ENCODE peak calls at places on chromosomes 4 and X, in eight cellular contexts. R, N, D, A, P, E, Q and K are unnamed samples.

GRCh38 chr4:2732526-2732925 is 23.6 kb downstream of the TNIP2 start:
- DNase-seq in D (no peak), E (no peak), R (no peak), P (no peak), Q (no peak), N (no peak), A (no peak), K (no peak)

GRCh38 chr4:141352775-141353544 is 132.3 kb downstream of the ZNF330 start:
- DNase-seq in N (peak; percentile 85), Q (no peak), P (no peak), E (no peak), D (no peak), R (no peak), A (no peak), K (no peak)

GRCh38 chrX:47796433-47796906 is 40.2 kb upstream of the ZNF81 start:
- DNase-seq in E (no peak), Q (no peak), N (peak; percentile 58), P (no peak), D (no peak), R (no peak), A (no peak), K (no peak)

GRCh38 chr4:42605264-42605663 is 51.6 kb downstream of the ATP8A1 start:
- DNase-seq in A (no peak), P (no peak), D (no peak), Q (no peak), R (no peak), N (no peak), E (no peak), K (no peak)

GRCh38 chr4:14952352-14952751 is 49.9 kb upstream of the CPEB2 start:
- DNase-seq in E (no peak), N (no peak), A (no peak), R (no peak), Q (no peak), P (no peak), D (no peak), K (no peak)

GRCh38 chrX:51215266-51215665 is 117.4 kb upstream of the NUDT10 start:
- DNase-seq in N (no peak), A (no peak), Q (no peak), D (no peak), P (no peak), R (no peak), E (no peak), K (no peak)

GRCh38 chr4:88054229-88054628 is 46.8 kb downstream of the PKD2 start:
- DNase-seq in N (peak; percentile 70), A (no peak), D (no peak), E (no peak), Q (no peak), P (no peak), R (no peak), K (no peak)

GRCh38 chr4:63348735-63349673 is 1060.2 kb downstream of the TECRL start:
- DNase-seq in P (no peak), N (no peak), R (no peak), A (no peak), E (no peak), Q (no peak), D (no peak), K (no peak)

GRCh38 chr4:53015681-53016080 is 153.6 kb downstream of the RASL11B start:
- DNase-seq in A (no peak), Q (peak; percentile 43), E (no peak), D (no peak), P (peak; percentile 53), N (peak; percentile 54), R (no peak), K (peak; percentile 21)

GRCh38 chr4:83358410-83358809 is 23.8 kb upstream of the HPSE start:
- DNase-seq in E (no peak), D (no peak), R (peak; percentile 75), N (peak; percentile 75), P (no peak), Q (no peak), A (no peak), K (no peak)

GRCh38 chr4:183532823-183533222 is 28.0 kb downstream of the ING2 start:
- DNase-seq in E (no peak), R (no peak), A (no peak), P (no peak), D (no peak), N (peak; percentile 83), Q (no peak), K (no peak)

GRCh38 chr4:137203601-137204000 is 328.7 kb downstream of the PCDH18 start:
- DNase-seq in P (no peak), E (no peak), N (peak; percentile 24), A (no peak), D (no peak), Q (no peak), R (no peak), K (no peak)

GRCh38 chrX:150692296-150692695 is 900 bp upstream of the MTMR1 start:
- DNase-seq in A (no peak), N (no peak), E (no peak), Q (no peak), R (no peak), P (no peak), D (no peak), K (no peak)

GRCh38 chr4:176885224-176885623 is 92.5 kb upstream of the VEGFC start:
- DNase-seq in R (no peak), D (no peak), N (peak; percentile 11), A (no peak), E (no peak), P (no peak), Q (no peak), K (no peak)

GRCh38 chrX:70231666-70232065 is 2.8 kb upstream of the AWAT1 start:
- DNase-seq in P (no peak), N (no peak), A (no peak), R (no peak), E (no peak), D (no peak), Q (no peak), K (no peak)